ENCODE peak calls at places on chromosomes 6 and 20, in four cellular contexts. One of them, this sample, is unnamed.

GRCh38 chr6:167567142-167568033 is 242.5 kb downstream of the TTLL2 start:
- DNase-seq in K562: no peak
- DNase-seq in HEK293T: no peak
- DNase-seq in GM12878: no peak
- DNase-seq in this sample: no peak

GRCh38 chr6:133724726-133725125 is 164.2 kb upstream of the TCF21 start:
- DNase-seq in HEK293T: no peak
- DNase-seq in GM12878: no peak
- DNase-seq in K562: no peak
- DNase-seq in this sample: no peak

GRCh38 chr6:112054520-112055160 is 736 bp downstream of the CCN6 start:
- DNase-seq in K562: no peak
- DNase-seq in GM12878: no peak
- DNase-seq in HEK293T: no peak
- DNase-seq in this sample: no peak

GRCh38 chr6:39927159-39927558 is 7.1 kb downstream of the MOCS1 start:
- DNase-seq in HEK293T: no peak
- DNase-seq in GM12878: no peak
- DNase-seq in K562: no peak
- DNase-seq in this sample: no peak

GRCh38 chr6:116019428-116019827 is 41.3 kb downstream of the FRK start:
- DNase-seq in K562: no peak
- DNase-seq in GM12878: peak
- DNase-seq in HEK293T: no peak
- DNase-seq in this sample: no peak

GRCh38 chr6:147509900-147510299 is 1.4 kb downstream of the SAMD5 start:
- DNase-seq in GM12878: no peak
- DNase-seq in HEK293T: no peak
- DNase-seq in K562: no peak
- DNase-seq in this sample: peak

GRCh38 chr20:36467076-36467999 is 74.0 kb upstream of the MYL9 start:
- DNase-seq in K562: no peak
- DNase-seq in GM12878: no peak
- DNase-seq in HEK293T: no peak
- DNase-seq in this sample: no peak

GRCh38 chr6:6534399-6534798 is 54.1 kb upstream of the LY86 start:
- DNase-seq in K562: no peak
- DNase-seq in GM12878: no peak
- DNase-seq in HEK293T: no peak
- DNase-seq in this sample: no peak

GRCh38 chr20:25306991-25307903 is 59.4 kb downstream of the PYGB start:
- DNase-seq in HEK293T: no peak
- DNase-seq in GM12878: no peak
- DNase-seq in K562: no peak
- DNase-seq in this sample: no peak

GRCh38 chr20:47204008-47204745 is 152.3 kb downstream of the ZMYND8 start:
- DNase-seq in K562: no peak
- DNase-seq in GM12878: no peak
- DNase-seq in HEK293T: no peak
- DNase-seq in this sample: no peak

GRCh38 chr20:49987868-49988690 is 5.3 kb downstream of the SNAI1 start:
- DNase-seq in K562: no peak
- DNase-seq in GM12878: no peak
- DNase-seq in HEK293T: no peak
- DNase-seq in this sample: no peak

GRCh38 chr20:728022-728944 is 40.0 kb downstream of the SLC52A3 start:
- DNase-seq in K562: peak
- DNase-seq in GM12878: no peak
- DNase-seq in HEK293T: peak
- DNase-seq in this sample: peak

GRCh38 chr6:27318973-27319372 is 6.9 kb upstream of the POM121L2 start:
- DNase-seq in GM12878: no peak
- DNase-seq in K562: peak
- DNase-seq in HEK293T: no peak
- DNase-seq in this sample: no peak

GRCh38 chr6:40042232-40042631 is 108.0 kb upstream of the MOCS1 start:
- DNase-seq in K562: no peak
- DNase-seq in HEK293T: no peak
- DNase-seq in GM12878: no peak
- DNase-seq in this sample: no peak

GRCh38 chr6:228881-229651 is 63.2 kb upstream of the DUSP22 start:
- DNase-seq in K562: no peak
- DNase-seq in HEK293T: no peak
- DNase-seq in GM12878: peak
- DNase-seq in this sample: no peak

GRCh38 chr6:31422587-31422986 is 19.2 kb downstream of the MICA start:
- DNase-seq in GM12878: no peak
- DNase-seq in HEK293T: no peak
- DNase-seq in K562: no peak
- DNase-seq in this sample: no peak

GRCh38 chr6:141451508-141452353 is 681.0 kb upstream of the GJE1 start:
- DNase-seq in K562: no peak
- DNase-seq in HEK293T: no peak
- DNase-seq in GM12878: no peak
- DNase-seq in this sample: no peak

GRCh38 chr6:44674226-44675155 is 287.0 kb downstream of the CDC5L start:
- DNase-seq in K562: no peak
- DNase-seq in HEK293T: no peak
- DNase-seq in GM12878: no peak
- DNase-seq in this sample: no peak
- TF ChIP-seq TARDBP in K562: no peak
- TF ChIP-seq TARDBP in HEK293T: no peak
- TF ChIP-seq TARDBP in GM12878: no peak
- TF ChIP-seq TARDBP in this sample: no peak

GRCh38 chr6:75349262-75349984 is 64.8 kb upstream of the TMEM30A start:
- DNase-seq in K562: peak
- DNase-seq in HEK293T: peak
- DNase-seq in GM12878: no peak
- DNase-seq in this sample: no peak
- TF ChIP-seq TARDBP in K562: no peak
- TF ChIP-seq TARDBP in HEK293T: no peak
- TF ChIP-seq TARDBP in GM12878: no peak
- TF ChIP-seq TARDBP in this sample: no peak

GRCh38 chr6:135782517-135782916 is 69.0 kb upstream of the PDE7B start:
- DNase-seq in GM12878: no peak
- DNase-seq in HEK293T: no peak
- DNase-seq in K562: no peak
- DNase-seq in this sample: no peak
- TF ChIP-seq TARDBP in GM12878: no peak
- TF ChIP-seq TARDBP in HEK293T: no peak
- TF ChIP-seq TARDBP in K562: no peak
- TF ChIP-seq TARDBP in this sample: no peak

GRCh38 chr6:152648090-152648489 is 10.9 kb upstream of the SYNE1 start:
- DNase-seq in HEK293T: no peak
- DNase-seq in GM12878: no peak
- DNase-seq in K562: no peak
- DNase-seq in this sample: no peak

GRCh38 chr6:152636675-152637421 is at the start of gene SYNE1:
- DNase-seq in K562: no peak
- DNase-seq in GM12878: no peak
- DNase-seq in HEK293T: peak
- DNase-seq in this sample: no peak

GRCh38 chr6:152637422-152638047 is 373 bp upstream of the SYNE1 start:
- DNase-seq in HEK293T: no peak
- DNase-seq in K562: no peak
- DNase-seq in GM12878: no peak
- DNase-seq in this sample: no peak

DNA sequence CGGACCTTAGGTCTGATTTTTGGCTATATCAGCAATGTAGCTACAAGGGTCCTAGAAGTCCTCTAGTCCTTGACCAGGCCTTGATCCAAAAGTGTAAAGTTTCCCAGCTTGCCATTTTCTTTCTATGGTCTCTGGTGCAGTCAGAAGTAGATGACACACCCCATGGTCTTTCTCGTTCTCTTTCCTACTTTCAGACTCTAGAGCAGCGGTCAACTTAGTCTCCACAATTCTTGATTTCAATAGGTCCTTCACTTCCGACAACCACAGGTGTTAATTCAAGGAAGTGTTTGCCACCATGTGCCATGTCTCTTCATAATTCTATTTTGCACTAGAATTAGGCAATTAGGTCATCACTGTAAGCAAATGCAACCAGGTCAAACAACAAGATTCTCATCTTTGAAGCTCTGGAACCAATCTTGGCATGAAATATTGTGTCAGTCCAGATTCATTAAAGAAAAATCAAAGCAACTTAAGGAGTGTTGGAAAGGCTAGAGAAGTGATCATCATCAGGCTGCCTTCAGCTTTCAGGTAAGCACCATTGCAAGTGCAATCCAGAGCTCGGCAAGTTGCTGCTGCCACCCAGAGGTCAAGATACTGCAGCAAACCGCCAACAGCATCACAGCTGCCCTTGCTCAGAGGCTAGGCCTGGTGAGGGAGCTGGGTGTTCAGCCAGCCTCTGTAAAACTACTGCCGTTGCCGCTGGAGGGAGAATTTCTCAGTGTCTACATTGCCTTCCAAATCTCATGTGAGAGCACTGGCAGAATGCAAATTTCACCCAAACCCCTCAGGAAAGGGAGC is 5.6 kb upstream of the SYNE1 start:
- DNase-seq in K562: no peak
- DNase-seq in HEK293T: peak
- DNase-seq in GM12878: no peak
- DNase-seq in this sample: peak
- TF ChIP-seq TARDBP in K562: no peak
- TF ChIP-seq TARDBP in HEK293T: no peak
- TF ChIP-seq TARDBP in GM12878: no peak
- TF ChIP-seq TARDBP in this sample: no peak

GRCh38 chr6:33620584-33621395 is at the start of gene ITPR3:
- DNase-seq in K562: peak
- DNase-seq in HEK293T: peak
- DNase-seq in GM12878: peak
- DNase-seq in this sample: no peak

GRCh38 chr6:33622456-33623431 is 1.6 kb downstream of the ITPR3 start:
- DNase-seq in GM12878: peak
- DNase-seq in K562: peak
- DNase-seq in HEK293T: no peak
- DNase-seq in this sample: no peak

GRCh38 chr6:33623895-33624381 is 2.8 kb downstream of the ITPR3 start:
- DNase-seq in HEK293T: no peak
- DNase-seq in K562: no peak
- DNase-seq in GM12878: no peak
- DNase-seq in this sample: no peak

GRCh38 chr6:33620158-33620583 is 951 bp upstream of the ITPR3 start:
- DNase-seq in GM12878: no peak
- DNase-seq in HEK293T: no peak
- DNase-seq in K562: peak
- DNase-seq in this sample: no peak

DNA sequence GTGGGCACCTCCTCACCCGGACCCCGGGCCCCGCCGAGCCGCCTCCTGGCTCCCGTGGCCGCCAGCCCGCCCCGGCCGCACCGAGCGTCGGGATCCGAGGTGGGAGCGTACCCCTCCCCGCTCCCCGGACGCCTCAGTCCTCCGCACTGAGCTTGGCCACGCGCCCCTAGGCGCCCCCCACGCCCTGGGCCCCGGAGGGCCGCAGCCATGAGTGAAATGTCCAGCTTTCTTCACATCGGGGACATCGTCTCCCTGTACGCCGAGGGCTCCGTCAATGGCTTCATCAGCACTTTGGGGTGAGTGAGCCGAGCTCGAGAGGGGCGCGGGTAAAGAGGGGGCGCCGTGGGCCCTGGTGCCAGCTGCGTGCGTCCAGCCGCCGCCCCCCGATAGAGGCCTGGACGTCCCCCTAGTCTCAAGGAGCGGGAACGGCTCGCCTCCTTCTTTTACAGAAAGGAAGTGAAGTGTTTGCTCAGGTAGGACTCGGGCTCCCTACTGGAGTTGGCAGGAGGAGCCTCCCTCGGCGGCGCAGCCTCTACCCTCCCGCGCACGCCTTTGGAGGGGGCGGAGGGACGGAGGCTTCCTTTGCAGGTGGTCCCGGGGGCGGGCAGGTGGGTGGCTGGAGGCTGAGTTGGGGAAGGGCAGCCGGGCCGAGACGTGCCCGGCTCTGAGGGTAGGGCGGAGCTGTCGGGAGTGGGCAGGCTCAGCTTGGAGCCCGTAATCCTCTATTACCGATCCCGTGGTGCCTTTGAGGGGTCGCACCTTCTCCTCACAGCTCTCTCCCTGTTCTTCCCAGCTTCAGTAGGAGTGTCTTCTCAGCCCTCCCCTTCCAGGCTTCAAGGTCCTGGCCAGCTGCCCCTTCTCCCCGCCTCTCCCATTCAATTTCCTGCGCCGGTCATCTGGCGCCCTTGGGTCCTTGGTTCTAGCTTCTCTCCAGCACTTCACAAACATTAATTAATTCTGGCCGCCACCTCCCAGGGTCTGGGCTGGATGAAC is 570 bp downstream of the ITPR3 start:
- DNase-seq in GM12878: no peak
- DNase-seq in HEK293T: no peak
- DNase-seq in K562: peak
- DNase-seq in this sample: no peak
- TF ChIP-seq TARDBP in GM12878: no peak
- TF ChIP-seq TARDBP in HEK293T: no peak
- TF ChIP-seq TARDBP in K562: no peak
- TF ChIP-seq TARDBP in this sample: no peak

DNA sequence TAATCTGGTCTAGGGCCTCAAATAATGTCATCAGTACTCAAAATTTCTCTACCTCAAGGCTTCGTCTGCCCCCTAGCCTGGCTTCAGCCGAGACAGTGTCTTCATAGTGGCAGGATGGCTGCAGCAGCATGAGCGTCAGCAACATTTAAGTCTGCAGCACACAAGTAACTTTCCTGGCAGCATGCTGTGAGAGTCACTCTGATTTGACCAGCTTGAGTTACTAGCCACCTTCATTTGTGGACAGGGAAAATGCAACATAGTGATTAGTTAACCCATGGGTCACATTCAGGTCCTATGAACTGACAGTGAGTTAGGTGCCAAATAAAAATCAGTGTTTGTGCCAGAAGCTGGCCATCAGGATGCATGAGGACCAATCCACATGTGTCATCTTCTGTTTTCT is 209.9 kb upstream of the SLC35B3 start:
- DNase-seq in K562: no peak
- DNase-seq in GM12878: no peak
- DNase-seq in HEK293T: no peak
- DNase-seq in this sample: no peak
- TF ChIP-seq TARDBP in K562: no peak
- TF ChIP-seq TARDBP in GM12878: no peak
- TF ChIP-seq TARDBP in HEK293T: no peak
- TF ChIP-seq TARDBP in this sample: no peak

GRCh38 chr20:53411129-53411528 is 182.5 kb downstream of the ZNF217 start:
- DNase-seq in HEK293T: no peak
- DNase-seq in K562: no peak
- DNase-seq in GM12878: no peak
- DNase-seq in this sample: no peak
- TF ChIP-seq TARDBP in HEK293T: no peak
- TF ChIP-seq TARDBP in K562: no peak
- TF ChIP-seq TARDBP in GM12878: no peak
- TF ChIP-seq TARDBP in this sample: no peak

GRCh38 chr6:35669441-35669776 is 19.3 kb downstream of the FKBP5 start:
- DNase-seq in HEK293T: no peak
- DNase-seq in GM12878: no peak
- DNase-seq in K562: no peak
- DNase-seq in this sample: no peak
- TF ChIP-seq TARDBP in HEK293T: no peak
- TF ChIP-seq TARDBP in GM12878: no peak
- TF ChIP-seq TARDBP in K562: no peak
- TF ChIP-seq TARDBP in this sample: no peak

GRCh38 chr20:34189572-34190163 is 51.6 kb upstream of the ASIP start:
- DNase-seq in HEK293T: no peak
- DNase-seq in K562: peak
- DNase-seq in GM12878: no peak
- DNase-seq in this sample: no peak
- TF ChIP-seq TARDBP in HEK293T: no peak
- TF ChIP-seq TARDBP in K562: no peak
- TF ChIP-seq TARDBP in GM12878: no peak
- TF ChIP-seq TARDBP in this sample: no peak

GRCh38 chr6:36914227-36914794 is 28.6 kb downstream of the C6orf89 start:
- DNase-seq in K562: no peak
- DNase-seq in GM12878: no peak
- DNase-seq in HEK293T: no peak
- DNase-seq in this sample: peak
- TF ChIP-seq TARDBP in K562: no peak
- TF ChIP-seq TARDBP in GM12878: no peak
- TF ChIP-seq TARDBP in HEK293T: no peak
- TF ChIP-seq TARDBP in this sample: no peak

This sample was measured in HepG2.